ENCODE peak calls at places on chromosomes 12 and 14, in six cellular contexts. Z is gastrocnemius medialis, M is neuronal stem cell, A is GM23338, K is K562, D is A549. I is an unnamed sample.
A peak's percentile ranks its signal among the peaks of the same experiment; 100 is the strongest.

GRCh38 chr12:74235342-74235741 is 302.3 kb upstream of the ATXN7L3B start:
- DNase-seq in Z (no peak), M (no peak), A (no peak), K (no peak), D (no peak), I (no peak)

GRCh38 chr14:101007765-101008164 is 104.2 kb upstream of the RTL1 start:
- DNase-seq in Z (no peak), M (no peak), A (no peak), K (no peak), D (no peak), I (no peak)

GRCh38 chr14:71488703-71489141 is 443.5 kb upstream of the RGS6 start:
- DNase-seq in Z (no peak), M (no peak), A (no peak), K (no peak), D (no peak), I (no peak)

GRCh38 chr12:6336859-6337744 is 4.8 kb downstream of the TNFRSF1A start:
- DNase-seq in Z (no peak), M (no peak), A (no peak), K (peak; percentile 26), D (no peak), I (peak; percentile 46)

GRCh38 chr14:23141706-23142467 is 22.8 kb upstream of the CEBPE start:
- DNase-seq in Z (peak; percentile 46), M (no peak), A (no peak), K (no peak), D (peak; percentile 34), I (peak; percentile 85)

GRCh38 chr14:84390010-84390409 is 1139.9 kb upstream of the FLRT2 start:
- DNase-seq in Z (no peak), M (no peak), A (no peak), K (no peak), D (no peak), I (no peak)

GRCh38 chr14:89067293-89067972 is 243.0 kb downstream of the TTC8 start:
- DNase-seq in Z (no peak), M (no peak), A (peak; percentile 6), K (no peak), D (no peak), I (no peak)

GRCh38 chr12:56896082-56896481 is 38.1 kb downstream of the SDR9C7 start:
- DNase-seq in Z (no peak), M (no peak), A (no peak), K (no peak), D (no peak), I (no peak)

GRCh38 chr12:62434504-62435336 is 31.9 kb upstream of the MON2 start:
- DNase-seq in Z (no peak), M (no peak), A (no peak), K (no peak), D (no peak), I (no peak)

GRCh38 chr14:102907303-102907844 is 15.1 kb upstream of the AMN start:
- DNase-seq in Z (no peak), M (no peak), A (no peak), K (no peak), D (no peak), I (no peak)

GRCh38 chr12:76444408-76444984 is 96.3 kb upstream of the BBS10 start:
- DNase-seq in Z (no peak), M (no peak), A (no peak), K (no peak), D (no peak), I (no peak)

GRCh38 chr12:79454338-79454777 is 236.4 kb downstream of the PAWR start:
- DNase-seq in Z (no peak), M (no peak), A (no peak), K (no peak), D (no peak), I (no peak)

GRCh38 chr14:68380304-68380840 is 412.5 kb downstream of the ZFP36L1 start:
- DNase-seq in Z (no peak), M (no peak), A (no peak), K (no peak), D (no peak), I (no peak)

GRCh38 chr12:56104815-56105476 is 587 bp downstream of the PA2G4 start:
- DNase-seq in Z (no peak), M (no peak), A (peak; percentile 39), K (peak; percentile 70), D (no peak), I (peak; percentile 35)

GRCh38 chr14:68695326-68695768 is 97.5 kb downstream of the ZFP36L1 start:
- DNase-seq in Z (peak; percentile 43), M (no peak), A (no peak), K (no peak), D (peak; percentile 97), I (no peak)

GRCh38 chr12:11517080-11517479 is 121.7 kb upstream of the PRB2 start:
- DNase-seq in Z (no peak), M (no peak), A (no peak), K (no peak), D (no peak), I (no peak)

GRCh38 chr12:75943730-75944096 is 87.9 kb downstream of the PHLDA1 start:
- DNase-seq in Z (no peak), M (no peak), A (no peak), K (no peak), D (no peak), I (no peak)

GRCh38 chr14:54207991-54208520 is 188.8 kb upstream of the CDKN3 start:
- DNase-seq in Z (no peak), M (no peak), A (no peak), K (no peak), D (no peak), I (no peak)

GRCh38 chr12:85955127-85955526 is 81.0 kb downstream of the NTS start:
- DNase-seq in Z (no peak), M (no peak), A (peak; percentile 25), K (no peak), D (no peak), I (no peak)

GRCh38 chr12:93880853-93881522 is 203.8 kb downstream of the CRADD start:
- DNase-seq in Z (no peak), M (no peak), A (no peak), K (no peak), D (no peak), I (no peak)

GRCh38 chr12:55685671-55686070 is 22.0 kb downstream of the ITGA7 start:
- DNase-seq in Z (no peak), M (no peak), A (no peak), K (no peak), D (no peak), I (no peak)

GRCh38 chr14:81936348-81936747 is 402.7 kb upstream of the SEL1L start:
- DNase-seq in Z (no peak), M (no peak), A (no peak), K (no peak), D (no peak), I (peak; percentile 2)

GRCh38 chr12:4148418-4149056 is 125.0 kb upstream of the CCND2 start:
- DNase-seq in Z (no peak), M (no peak), A (no peak), K (no peak), D (no peak), I (no peak)

GRCh38 chr12:49636979-49637378 is 13.6 kb downstream of the PRPF40B start:
- DNase-seq in Z (peak; percentile 14), M (peak; percentile 27), A (peak; percentile 84), K (peak; percentile 71), D (peak; percentile 81), I (peak; percentile 46)

GRCh38 chr14:49745191-49745590 is 22.8 kb upstream of the KLHDC2 start:
- DNase-seq in Z (no peak), M (no peak), A (no peak), K (no peak), D (no peak), I (no peak)

GRCh38 chr14:81246561-81247270 is 26.0 kb upstream of the GTF2A1 start:
- DNase-seq in Z (no peak), M (no peak), A (no peak), K (no peak), D (no peak), I (no peak)

GRCh38 chr12:47709277-47710048 is 3.6 kb upstream of the RPAP3 start:
- DNase-seq in Z (no peak), M (no peak), A (no peak), K (no peak), D (no peak), I (no peak)

GRCh38 chr14:61769893-61770292 is 7.7 kb downstream of the SNAPC1 start:
- DNase-seq in Z (no peak), M (no peak), A (no peak), K (no peak), D (no peak), I (no peak)

GRCh38 chr12:105449406-105449805 is 118.9 kb downstream of the C12orf75 start:
- DNase-seq in Z (no peak), M (no peak), A (no peak), K (no peak), D (no peak), I (no peak)

GRCh38 chr12:51820721-51821422 is 27.6 kb downstream of the FIGNL2 start:
- DNase-seq in Z (no peak), M (peak; percentile 82), A (peak; percentile 84), K (peak; percentile 61), D (peak; percentile 82), I (peak; percentile 58)

GRCh38 chr12:67364228-67364627 is 95.1 kb downstream of the CAND1 start:
- DNase-seq in Z (no peak), M (no peak), A (no peak), K (no peak), D (no peak), I (no peak)

GRCh38 chr12:64672925-64673409 is 62.7 kb downstream of the RASSF3 start:
- DNase-seq in Z (no peak), M (no peak), A (no peak), K (no peak), D (no peak), I (peak; percentile 73)
- H3K4me1 ChIP-seq in Z (peaks cover 32% of the 10 kb centered on the region), M (peaks cover 12% of the 10 kb centered on the region), A (peaks cover 64% of the 10 kb centered on the region), K (peaks cover 36% of the 10 kb centered on the region), D (peaks cover 96% of the 10 kb centered on the region), I (peaks cover 86% of the 10 kb centered on the region)

GRCh38 chr14:104690861-104691455 is 1.5 kb downstream of the INF2 start:
- DNase-seq in Z (no peak), M (no peak), A (no peak), K (no peak), D (no peak), I (no peak)
- H3K4me1 ChIP-seq in Z (peaks cover 29% of the 10 kb centered on the region), M (peaks cover 36% of the 10 kb centered on the region), A (peaks cover 38% of the 10 kb centered on the region), K (peaks cover 89% of the 10 kb centered on the region), D (peaks cover 80% of the 10 kb centered on the region), I (peaks cover 43% of the 10 kb centered on the region)

DNA sequence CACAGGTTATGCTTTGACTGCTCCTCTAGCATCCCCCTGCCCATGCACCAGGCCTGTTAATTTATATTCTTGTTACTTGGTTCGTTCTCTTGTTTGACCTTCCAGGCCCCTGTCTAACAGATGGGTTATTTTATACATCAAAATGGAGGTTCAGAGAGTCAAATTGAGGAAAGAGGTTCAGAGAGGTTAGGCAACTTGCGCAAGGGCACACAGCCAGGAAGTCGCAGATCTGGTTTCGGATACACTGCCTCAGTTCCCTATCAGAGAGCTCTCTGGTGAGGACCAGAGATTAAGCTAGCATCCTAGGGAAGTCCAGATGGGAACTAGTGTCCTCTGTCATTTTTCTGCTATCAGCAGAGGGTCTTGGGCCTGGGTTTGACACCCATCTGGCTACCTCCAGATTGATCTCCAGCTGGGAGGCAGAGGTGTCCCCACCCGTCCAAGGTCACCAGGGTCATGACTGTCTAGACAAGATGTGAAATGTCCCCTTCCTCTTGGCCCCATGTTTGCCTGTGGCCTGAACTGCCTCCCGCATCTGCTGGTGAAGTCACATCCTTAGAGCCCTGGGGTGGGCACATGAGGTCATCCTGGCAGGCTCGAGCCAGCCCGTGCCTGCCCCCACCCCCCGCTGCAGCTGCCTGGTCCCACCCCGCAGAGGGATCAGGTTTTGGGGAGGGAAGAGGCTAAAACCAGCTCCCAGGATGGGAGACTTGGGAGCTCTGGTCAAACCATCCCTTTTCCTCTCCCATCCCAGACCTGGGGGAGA is 84.3 kb upstream of the NCOR2 start:
- DNase-seq in Z (no peak), M (no peak), A (no peak), K (no peak), D (no peak), I (no peak)
- H3K4me1 ChIP-seq in Z (peaks cover 24% of the 10 kb centered on the region), M (peaks cover 15% of the 10 kb centered on the region), A (peaks cover 13% of the 10 kb centered on the region), K (peaks cover 27% of the 10 kb centered on the region), D (peaks cover 23% of the 10 kb centered on the region), I (peaks cover 19% of the 10 kb centered on the region)

GRCh38 chr12:64673490-64674169 is 63.3 kb downstream of the RASSF3 start:
- DNase-seq in Z (no peak), M (peak; percentile 24), A (no peak), K (no peak), D (no peak), I (no peak)
- H3K4me1 ChIP-seq in Z (peaks cover 31% of the 10 kb centered on the region), M (peaks cover 12% of the 10 kb centered on the region), A (peaks cover 63% of the 10 kb centered on the region), K (peaks cover 29% of the 10 kb centered on the region), D (peaks cover 98% of the 10 kb centered on the region), I (peaks cover 83% of the 10 kb centered on the region)